ENCODE peak calls at places on chromosomes 6 and 20, in five cellular contexts. L is astrocyte, G is HepG2, P is right lobe of liver, Q is mucosa of descending colon. E is an unnamed sample. For H3K9me3, the result is how much of the 10 kb centered on the place peaks cover.

GRCh38 chr20:5933802-5934436 is 16.4 kb downstream of the TRMT6 start:
- DNase-seq in L (no peak), G (peak), P (no peak), Q (no peak), E (no peak)

GRCh38 chr6:44043479-44044153 is 83.6 kb downstream of the MRPL14 start:
- DNase-seq in L (no peak), G (no peak), P (no peak), Q (no peak), E (peak)

GRCh38 chr6:28212510-28213212 is 12.4 kb upstream of the ZSCAN9 start:
- DNase-seq in L (peak), G (peak), P (no peak), Q (peak), E (peak)

GRCh38 chr6:10411131-10411914 is 3.6 kb downstream of the TFAP2A start:
- DNase-seq in L (no peak), G (no peak), P (no peak), Q (no peak), E (peak)

GRCh38 chr20:15654208-15654649 is 919.0 kb downstream of the KIF16B start:
- DNase-seq in L (no peak), G (peak), P (peak), Q (no peak), E (peak)

GRCh38 chr6:37794825-37795224 is 24.7 kb upstream of the ZFAND3 start:
- DNase-seq in L (peak), G (no peak), P (no peak), Q (no peak), E (peak)

GRCh38 chr6:109036588-109037320 is 57.9 kb downstream of the SESN1 start:
- DNase-seq in L (no peak), G (no peak), P (no peak), Q (no peak), E (no peak)

GRCh38 chr6:83153958-83154357 is 39.1 kb downstream of the PGM3 start:
- DNase-seq in L (no peak), G (no peak), P (no peak), Q (no peak), E (no peak)

GRCh38 chr20:43987531-43987930 is 72.9 kb downstream of the TOX2 start:
- DNase-seq in L (no peak), G (no peak), P (no peak), Q (no peak), E (no peak)

GRCh38 chr6:44606506-44606905 is 219.0 kb downstream of the CDC5L start:
- DNase-seq in L (no peak), G (no peak), P (peak), Q (no peak), E (no peak)

GRCh38 chr6:72619883-72620696 is 1.8 kb upstream of the KCNQ5 start:
- DNase-seq in L (peak), G (no peak), P (peak), Q (peak), E (no peak)

GRCh38 chr6:56096946-56097345 is 150.4 kb downstream of the COL21A1 start:
- DNase-seq in L (peak), G (no peak), P (no peak), Q (no peak), E (no peak)

GRCh38 chr6:150959071-150959637 is 93.7 kb downstream of the MTHFD1L start:
- DNase-seq in L (no peak), G (no peak), P (no peak), Q (no peak), E (no peak)

GRCh38 chr6:127343753-127344659 is 597 bp upstream of the ECHDC1 start:
- DNase-seq in L (peak), G (peak), P (no peak), Q (no peak), E (peak)

GRCh38 chr6:136067731-136068341 is 182.3 kb downstream of the MTFR2 start:
- DNase-seq in L (peak), G (no peak), P (no peak), Q (no peak), E (no peak)

GRCh38 chr6:12957321-12958051 is 240.9 kb downstream of the PHACTR1 start:
- DNase-seq in L (peak), G (no peak), P (peak), Q (peak), E (peak)

GRCh38 chr20:54049156-54049555 is 21.2 kb downstream of the BCAS1 start:
- DNase-seq in L (peak), G (no peak), P (no peak), Q (no peak), E (peak)

GRCh38 chr6:100466410-100467143 is 1.9 kb upstream of the SIM1 start:
- DNase-seq in L (no peak), G (peak), P (no peak), Q (no peak), E (no peak)

GRCh38 chr6:144036064-144036873 is 28.2 kb upstream of the PLAGL1 start:
- DNase-seq in L (no peak), G (peak), P (no peak), Q (peak), E (peak)

GRCh38 chr6:26286168-26286854 is 78.7 kb upstream of the BTN3A2 start:
- DNase-seq in L (peak), G (peak), P (peak), Q (peak), E (no peak)

GRCh38 chr6:141035312-141036058 is 1097.2 kb upstream of the GJE1 start:
- DNase-seq in L (peak), G (no peak), P (no peak), Q (no peak), E (no peak)

GRCh38 chr20:60078351-60079250 is 120.4 kb downstream of the CDH26 start:
- DNase-seq in L (no peak), G (no peak), P (no peak), Q (no peak), E (no peak)

GRCh38 chr6:49980898-49981297 is 11.5 kb upstream of the DEFB113 start:
- DNase-seq in L (no peak), G (no peak), P (no peak), Q (no peak), E (peak)

GRCh38 chr6:98669371-98669770 is 165.0 kb upstream of the POU3F2 start:
- DNase-seq in L (no peak), G (no peak), P (no peak), Q (no peak), E (no peak)

GRCh38 chr6:55869731-55870130 is 5.7 kb downstream of the BMP5 start:
- DNase-seq in L (no peak), G (no peak), P (no peak), Q (no peak), E (peak)

GRCh38 chr6:3813150-3813780 is 35.9 kb upstream of the FAM50B start:
- DNase-seq in L (no peak), G (peak), P (no peak), Q (no peak), E (peak)

DNA sequence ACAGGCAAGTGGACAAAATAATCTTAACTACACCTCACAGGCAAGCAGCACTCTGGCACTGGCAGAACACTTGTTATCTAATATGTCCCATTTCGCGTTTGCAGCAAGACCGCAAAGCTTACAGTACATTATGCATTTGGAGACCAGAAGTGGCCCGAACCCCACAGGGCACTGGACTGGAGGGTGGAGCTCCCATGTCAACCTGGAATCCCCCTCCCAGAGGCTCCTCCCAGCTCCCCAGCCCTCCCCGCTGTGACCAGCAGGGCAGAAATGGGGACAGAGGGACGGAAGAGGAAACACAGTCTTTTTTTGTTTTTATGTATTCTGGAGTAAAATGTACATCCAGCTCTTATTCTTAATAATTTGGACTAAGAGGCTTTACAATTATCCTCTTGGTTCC is 263.7 kb downstream of the SMOC2 start:
- DNase-seq in L (no peak), G (no peak), P (no peak), Q (no peak), E (no peak)
- H3K9me3 ChIP-seq in L (under half), G (under half), P (under half), Q (under half), E (under half)

DNA sequence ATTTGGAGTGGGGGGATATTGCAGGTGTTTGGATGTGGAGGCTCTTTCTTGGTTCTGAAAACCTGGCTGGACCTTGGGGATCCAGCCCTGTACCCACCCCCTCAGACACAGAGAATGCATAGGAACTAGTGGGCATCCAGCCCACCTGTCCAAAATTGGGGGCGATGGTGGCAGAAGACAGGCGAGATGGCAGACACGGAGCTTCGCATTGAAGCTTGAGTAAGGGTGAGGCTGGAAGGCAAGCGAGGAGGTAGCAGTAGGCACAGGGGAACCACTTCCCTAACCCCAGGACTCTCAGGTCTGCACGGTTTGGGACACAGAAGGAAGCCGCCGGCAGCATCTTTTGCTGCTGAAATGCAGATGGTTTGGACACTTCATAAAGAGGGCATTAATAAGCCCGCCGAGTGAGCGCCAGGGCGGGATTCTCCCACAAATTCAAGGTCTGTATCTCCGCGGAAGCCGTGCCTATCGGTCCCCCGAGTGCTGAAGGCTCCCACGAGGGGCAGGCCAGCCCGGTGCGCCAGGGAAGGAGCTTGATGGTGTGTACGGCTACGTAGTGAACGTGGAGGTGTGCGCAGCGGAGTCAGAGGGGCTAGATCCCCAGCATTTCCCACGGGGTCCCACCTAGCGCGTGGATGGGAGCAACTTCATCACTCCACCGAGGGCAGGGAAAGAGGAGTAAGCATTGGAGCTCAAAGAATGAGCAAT is 1.6 kb upstream of the FOXA2 start:
- DNase-seq in L (no peak), G (no peak), P (no peak), Q (peak), E (no peak)
- H3K4me3 ChIP-seq in L (no peak), G (no peak), P (peak), Q (no peak), E (no peak)

DNA sequence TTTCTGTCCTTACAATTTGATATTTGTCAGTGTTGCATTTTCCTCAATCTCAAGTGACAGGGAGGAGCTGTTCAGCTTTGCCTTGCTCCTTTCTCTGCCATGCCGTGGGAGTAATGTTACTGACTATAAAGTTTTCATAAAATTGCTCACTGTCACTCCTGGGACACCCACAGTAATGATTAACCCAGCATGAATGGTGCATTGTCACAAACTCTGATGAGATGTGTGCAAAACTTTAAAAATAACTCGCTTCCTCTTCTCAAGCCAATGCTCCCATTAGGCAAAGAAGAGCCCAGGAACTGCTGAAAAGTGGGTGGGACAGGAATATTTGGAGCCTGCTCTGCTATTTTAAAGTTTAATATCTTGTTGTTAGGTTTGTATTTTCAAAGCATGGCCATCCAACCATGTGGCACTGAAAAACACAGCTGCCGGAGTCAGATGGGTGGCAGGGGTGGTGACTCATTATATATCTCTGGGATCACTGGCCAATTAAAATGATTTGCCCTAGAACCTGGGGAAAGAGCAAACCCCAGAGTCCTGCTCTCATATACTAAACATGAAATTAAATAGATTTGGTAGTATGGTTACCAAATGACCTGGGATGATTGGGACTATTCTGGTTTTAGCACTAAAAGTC is 260.1 kb downstream of the BTBD3 start:
- DNase-seq in L (no peak), G (peak), P (no peak), Q (peak), E (peak)
- H3K9me3 ChIP-seq in L (under half), G (half or more), P (under half), Q (under half), E (under half)

GRCh38 chr6:159105716-159106115 is 60.9 kb upstream of the TAGAP start:
- DNase-seq in L (no peak), G (no peak), P (no peak), Q (no peak), E (no peak)

GRCh38 chr6:159107451-159108260 is 61.5 kb upstream of the FNDC1 start:
- DNase-seq in L (no peak), G (no peak), P (no peak), Q (peak), E (no peak)

GRCh38 chr6:159108438-159108985 is 60.7 kb upstream of the FNDC1 start:
- DNase-seq in L (no peak), G (no peak), P (no peak), Q (no peak), E (no peak)

GRCh38 chr6:159104931-159105330 is 60.1 kb upstream of the TAGAP start:
- DNase-seq in L (no peak), G (no peak), P (no peak), Q (no peak), E (no peak)

DNA sequence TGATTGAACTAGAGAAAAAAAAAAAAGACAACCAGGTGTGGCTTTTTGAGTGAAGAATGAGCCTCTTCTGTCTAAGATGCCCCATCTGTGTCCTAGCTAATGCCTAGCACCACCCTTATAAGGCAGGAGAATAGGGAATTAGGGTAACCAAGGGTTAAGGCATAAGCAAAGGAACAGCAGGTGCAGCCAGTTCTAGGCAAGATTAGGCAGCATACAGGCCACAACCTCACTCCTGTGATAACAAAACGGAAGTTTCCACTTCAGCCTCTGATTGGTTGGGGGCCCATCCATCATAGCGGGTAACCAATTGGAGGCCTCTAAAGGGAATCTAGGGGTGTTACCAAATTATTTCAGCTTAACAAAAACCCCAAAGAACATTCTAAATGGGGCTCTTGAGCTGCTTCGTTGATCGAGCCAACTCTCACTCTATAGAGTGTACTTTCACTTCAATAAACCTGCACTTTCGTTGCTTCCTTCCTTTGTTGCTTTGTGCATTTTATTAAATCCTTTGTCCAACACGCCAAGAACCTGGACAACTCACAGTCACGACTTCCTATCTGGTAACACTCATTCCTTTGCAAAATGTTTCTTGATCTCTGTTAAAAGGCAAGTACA is 61.9 kb upstream of the TAGAP start:
- DNase-seq in L (peak), G (peak), P (peak), Q (peak), E (peak)
- H3K4me3 ChIP-seq in L (no peak), G (no peak), P (no peak), Q (no peak), E (no peak)

GRCh38 chr6:81026041-81026553 is 726.4 kb downstream of the TENT5A start:
- DNase-seq in L (no peak), G (no peak), P (no peak), Q (no peak), E (no peak)
- H3K9me3 ChIP-seq in L (under half), G (half or more), P (under half), Q (under half), E (under half)

GRCh38 chr6:16761469-16762264 is 407 bp upstream of the ATXN1 start:
- DNase-seq in L (peak), G (peak), P (peak), Q (peak), E (peak)
- H3K4me3 ChIP-seq in L (peak), G (peak), P (peak), Q (peak), E (peak)

GRCh38 chr6:118577972-118578371 is 29.9 kb downstream of the PLN start:
- DNase-seq in L (no peak), G (no peak), P (no peak), Q (no peak), E (no peak)

GRCh38 chr6:118578617-118579016 is 30.5 kb downstream of the PLN start:
- DNase-seq in L (no peak), G (no peak), P (no peak), Q (no peak), E (no peak)

GRCh38 chr6:118581489-118581959 is 33.4 kb downstream of the PLN start:
- DNase-seq in L (peak), G (no peak), P (no peak), Q (no peak), E (no peak)

GRCh38 chr6:118580585-118581419 is 32.7 kb downstream of the PLN start:
- DNase-seq in L (peak), G (peak), P (peak), Q (no peak), E (peak)

DNA sequence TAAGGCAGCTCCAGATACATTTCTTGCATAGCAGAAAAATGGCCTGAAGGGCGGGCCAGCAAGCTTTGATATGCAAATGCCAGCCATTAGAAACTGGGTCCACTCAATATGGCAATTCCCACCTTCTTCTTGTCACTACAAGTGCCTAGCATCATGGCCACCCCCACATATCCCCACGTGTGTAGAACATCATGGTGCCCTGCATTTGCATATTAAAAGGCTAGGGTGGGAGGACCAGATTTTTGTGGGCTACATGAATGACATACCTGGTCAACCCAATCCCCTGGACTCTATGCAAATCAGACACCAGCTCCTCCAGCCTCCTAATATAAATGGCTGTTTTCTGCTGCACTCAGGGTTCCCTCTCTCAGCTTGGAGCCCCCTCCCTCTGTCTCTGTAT is 31.7 kb downstream of the PLN start:
- DNase-seq in L (no peak), G (no peak), P (no peak), Q (no peak), E (no peak)
- H3K9me3 ChIP-seq in L (under half), G (under half), P (under half), Q (under half), E (under half)